ENCODE peak calls at places on chromosome 22, in eight cellular contexts. G is tibial artery, E is RWPE2, B is foreskin fibroblast, S is astrocyte of the spinal cord, A is fibroblast of the aortic adventitia, N is IMR-90, Z is lower leg skin. U is an unnamed sample.
A peak's percentile ranks its signal among the peaks of the same experiment; 100 is the strongest.

GRCh38 chr22:29443861-29444431 is 5.6 kb downstream of the RFPL1 start:
- DNase-seq in G (peak; percentile 25), B (no peak), E (no peak), N (no peak), Z (no peak), S (no peak), A (no peak), U (no peak)

GRCh38 chr22:43014062-43014875 is 680 bp downstream of the PACSIN2 start:
- DNase-seq in E (no peak), G (peak; percentile 74), N (no peak), B (peak; percentile 64), S (no peak), A (peak; percentile 37), Z (no peak), U (no peak)

GRCh38 chr22:19645391-19645790 is 68.9 kb upstream of the SEPTIN5 start:
- DNase-seq in A (no peak), B (no peak), G (peak; percentile 21), S (no peak), E (no peak), Z (no peak), N (no peak), U (no peak)

GRCh38 chr22:46049726-46050450 is 72.9 kb upstream of the WNT7B start:
- DNase-seq in A (no peak), N (no peak), S (no peak), B (no peak), G (peak; percentile 59), E (peak; percentile 54), Z (no peak), U (no peak)

GRCh38 chr22:19937616-19938473 is 3.7 kb upstream of the COMT start:
- DNase-seq in S (no peak), Z (no peak), N (peak; percentile 35), B (no peak), E (peak; percentile 22), A (peak; percentile 21), G (no peak), U (no peak)

GRCh38 chr22:25076281-25076680 is 123.4 kb upstream of the CRYBB3 start:
- DNase-seq in N (no peak), A (no peak), S (no peak), E (no peak), Z (no peak), G (no peak), B (no peak), U (no peak)

GRCh38 chr22:49668402-49668801 is 159.3 kb downstream of the BRD1 start:
- DNase-seq in N (no peak), E (peak; percentile 42), A (no peak), B (no peak), S (no peak), Z (no peak), G (peak; percentile 58), U (no peak)

GRCh38 chr22:45942344-45942743 is 34.6 kb downstream of the WNT7B start:
- DNase-seq in E (no peak), B (no peak), N (no peak), A (no peak), G (no peak), Z (no peak), S (no peak), U (no peak)

GRCh38 chr22:36409911-36410756 is 22.4 kb upstream of the MYH9 start:
- DNase-seq in Z (peak; percentile 85), A (no peak), B (peak; percentile 50), E (peak; percentile 99), N (no peak), G (peak; percentile 82), S (peak; percentile 72), U (no peak)

GRCh38 chr22:47203554-47203991 is 441.1 kb downstream of the TBC1D22A start:
- DNase-seq in E (no peak), N (no peak), S (no peak), A (no peak), G (no peak), Z (no peak), B (no peak), U (no peak)

GRCh38 chr22:49656291-49656851 is 171.3 kb downstream of the BRD1 start:
- DNase-seq in Z (no peak), A (no peak), B (no peak), G (no peak), E (peak; percentile 45), N (no peak), S (no peak), U (no peak)

GRCh38 chr22:20019661-20020532 is 1.0 kb upstream of the TANGO2 start:
- DNase-seq in G (no peak), S (no peak), E (peak; percentile 32), A (no peak), N (no peak), B (no peak), Z (no peak), U (no peak)

GRCh38 chr22:47294222-47294532 is 531.7 kb downstream of the TBC1D22A start:
- DNase-seq in G (no peak), B (peak; percentile 95), S (peak; percentile 76), A (peak; percentile 75), N (peak; percentile 52), Z (peak; percentile 20), E (no peak), U (peak; percentile 70)

GRCh38 chr22:47408409-47408808 is 646.0 kb downstream of the TBC1D22A start:
- DNase-seq in A (no peak), N (no peak), Z (no peak), B (no peak), S (no peak), G (peak; percentile 32), E (no peak), U (no peak)

GRCh38 chr22:46721716-46722115 is 16.3 kb downstream of the CERK start:
- DNase-seq in N (no peak), A (no peak), E (no peak), G (no peak), Z (no peak), B (no peak), S (no peak), U (no peak)

GRCh38 chr22:32325811-32326237 is 31.8 kb upstream of the RFPL3 start:
- DNase-seq in S (no peak), E (no peak), Z (no peak), N (no peak), G (peak; percentile 19), A (no peak), B (no peak), U (no peak)

GRCh38 chr22:29302681-29303465 is 3.6 kb upstream of the GAS2L1 start:
- DNase-seq in Z (no peak), B (no peak), G (no peak), N (no peak), E (no peak), S (no peak), A (no peak), U (no peak)

GRCh38 chr22:19962909-19963806 is 21.5 kb upstream of the TXNRD2 start:
- DNase-seq in E (peak; percentile 98), A (peak; percentile 36), G (no peak), Z (peak; percentile 86), N (peak; percentile 58), B (peak; percentile 86), S (no peak), U (peak; percentile 33)

GRCh38 chr22:50717709-50718351 is 20.2 kb upstream of the ACR start:
- DNase-seq in N (no peak), S (no peak), B (no peak), A (no peak), G (no peak), Z (no peak), E (no peak), U (no peak)
- TF ChIP-seq CTCF in N (no peak), S (no peak), B (no peak), A (no peak), G (no peak), Z (no peak), E (no peak), U (no peak)

DNA sequence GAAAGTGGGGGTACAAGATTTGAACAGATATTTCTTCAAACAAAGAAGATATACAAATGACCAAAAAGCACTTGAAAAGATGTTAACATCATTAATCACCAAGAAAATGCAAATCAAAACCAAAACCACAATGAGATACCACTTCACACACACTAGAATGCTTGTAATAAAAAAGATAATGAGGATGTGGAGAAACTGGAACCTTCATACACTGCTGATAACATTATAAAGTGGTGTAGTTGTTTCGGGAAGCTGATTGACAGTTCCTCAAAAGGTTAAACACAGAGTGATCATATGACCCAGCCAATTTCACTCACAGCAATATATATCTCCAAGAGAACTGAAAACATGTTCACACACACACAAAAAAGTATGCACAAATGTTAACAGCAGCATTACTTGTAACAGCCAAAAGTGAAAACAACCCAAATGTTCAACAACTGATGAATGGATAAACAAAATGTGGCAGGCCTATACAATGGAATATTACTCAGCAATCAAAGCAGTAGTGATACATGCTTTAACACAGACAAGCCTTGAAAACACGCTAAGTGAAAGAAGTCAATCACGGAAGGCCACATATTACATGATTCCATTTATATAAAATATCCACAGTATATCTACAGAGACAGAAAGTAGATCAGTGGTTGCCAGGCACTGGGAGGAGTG is 15.1 kb downstream of the PITPNB start:
- DNase-seq in A (no peak), E (no peak), S (no peak), N (no peak), Z (no peak), G (no peak), B (no peak), U (no peak)
- H3K4me3 ChIP-seq in A (no peak overlapping the region), E (no peak overlapping the region), S (no peak overlapping the region), N (no peak overlapping the region), Z (no peak overlapping the region), G (no peak overlapping the region), B (no peak overlapping the region), U (no peak overlapping the region)

GRCh38 chr22:17891427-17892167 is 117.3 kb upstream of the BID start:
- DNase-seq in S (no peak), A (no peak), E (no peak), Z (no peak), B (no peak), N (no peak), G (peak; percentile 71), U (no peak)
- TF ChIP-seq CTCF in S (peak; percentile 52), A (peak; percentile 12), E (peak; percentile 21), Z (no peak), B (peak; percentile 11), N (peak; percentile 1), G (peak; percentile 53), U (peak; percentile 21)

DNA sequence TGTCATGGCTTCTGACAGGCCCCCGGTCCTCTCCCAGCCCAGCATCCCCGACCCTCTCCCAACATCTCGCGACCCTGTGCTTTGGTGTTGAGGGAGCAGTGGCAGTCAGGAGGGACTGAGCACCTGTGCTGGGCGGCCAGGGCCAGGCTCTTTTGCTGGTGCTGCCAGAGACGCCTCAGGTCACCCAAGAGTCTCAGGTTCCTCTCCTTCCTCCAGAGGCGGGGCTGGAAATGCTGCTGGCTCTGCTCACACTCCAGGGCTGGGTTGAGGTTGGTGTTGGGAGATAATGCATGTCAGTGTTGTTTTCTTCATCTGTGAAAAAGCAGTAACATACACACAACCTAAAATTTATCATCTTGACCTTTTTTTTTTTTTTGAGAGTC is 1.2 kb upstream of the IGLL1 start:
- DNase-seq in Z (no peak), A (no peak), E (no peak), S (no peak), N (no peak), B (no peak), G (no peak), U (no peak)
- H3K4me3 ChIP-seq in Z (no peak overlapping the region), A (no peak overlapping the region), E (no peak overlapping the region), S (no peak overlapping the region), N (no peak overlapping the region), B (no peak overlapping the region), G (no peak overlapping the region), U (no peak overlapping the region)

GRCh38 chr22:44326549-44326881 is 13.8 kb upstream of the SHISAL1 start:
- DNase-seq in B (no peak), Z (no peak), E (no peak), A (no peak), N (no peak), G (no peak), S (no peak), U (peak; percentile 42)
- TF ChIP-seq CTCF in B (no peak), Z (no peak), E (no peak), A (no peak), N (no peak), G (no peak), S (no peak), U (no peak)

U was measured in AG10803.